ENCODE peak calls at places on chromosomes 7 and 10, in nine cellular contexts. H is GM12891; D is T-helper 1 cell; X is left ventricle myocardium superior; T is Panc1; G is stimulated activated CD4-positive, alpha-beta T cell treated with anti-CD3 and anti-CD28 coated beads, Interleukin-15, amount 100 ng/mL, for 24 hours; C is AG10803; F is stimulated activated CD8-positive, alpha-beta memory T cell treated with anti-CD3 and anti-CD28 coated beads, Interleukin-12 subunit alpha, Interleukin-12 subunit beta, amount 100 ng/mL, for 1 hour; A is activated CD4-positive, alpha-beta T cell treated with anti-CD3 and anti-CD28 coated beads, Interleukin-2, amount 50 U/mL, for 24 hours. B is an unnamed sample.

GRCh38 chr7:3733541-3734140 is 432.6 kb downstream of the SDK1 start:
- DNase-seq in C (no peak), D (no peak), X (no peak), A (no peak), H (no peak), T (no peak), F (no peak), G (no peak), B (no peak)

GRCh38 chr7:150396426-150397375 is 17.6 kb downstream of the ZNF775 start:
- DNase-seq in X (no peak), G (no peak), C (no peak), H (no peak), A (no peak), T (no peak), D (no peak), F (no peak), B (no peak)

GRCh38 chr10:58943960-58944359 is 232.5 kb upstream of the PHYHIPL start:
- DNase-seq in G (no peak), F (no peak), C (no peak), A (no peak), T (no peak), H (no peak), X (no peak), D (no peak), B (no peak)

GRCh38 chr7:111587715-111588433 is 25.6 kb upstream of the IMMP2L start:
- DNase-seq in A (no peak), D (no peak), T (no peak), X (no peak), F (no peak), C (peak), H (no peak), G (no peak), B (no peak)

GRCh38 chr10:55628260-55628701 is 732.8 kb downstream of the ZWINT start:
- DNase-seq in D (no peak), H (no peak), A (no peak), G (no peak), X (no peak), C (no peak), T (no peak), F (no peak), B (peak)

GRCh38 chr10:86155034-86155656 is 211.4 kb downstream of the GRID1 start:
- DNase-seq in X (no peak), A (no peak), H (no peak), D (no peak), T (no peak), F (no peak), C (no peak), G (no peak), B (no peak)

GRCh38 chr7:2190531-2190930 is 42.2 kb downstream of the MAD1L1 start:
- DNase-seq in C (peak), H (no peak), X (no peak), A (no peak), G (no peak), D (no peak), F (no peak), T (no peak), B (peak)

GRCh38 chr7:48158404-48158803 is 12.9 kb upstream of the ABCA13 start:
- DNase-seq in H (no peak), C (peak), F (no peak), A (no peak), D (no peak), T (no peak), X (no peak), G (no peak), B (no peak)

GRCh38 chr10:60170250-60170649 is 219.4 kb downstream of the ANK3 start:
- DNase-seq in H (no peak), T (no peak), A (no peak), G (no peak), C (no peak), X (no peak), D (no peak), F (no peak), B (no peak)

GRCh38 chr10:32028710-32029109 is 27.5 kb downstream of the KIF5B start:
- DNase-seq in H (no peak), T (no peak), A (no peak), X (no peak), F (no peak), G (no peak), C (no peak), D (no peak), B (no peak)

GRCh38 chr7:97971120-97971989 is 18.6 kb downstream of the OCM2 start:
- DNase-seq in C (peak), A (no peak), X (no peak), F (peak), G (peak), T (no peak), D (no peak), H (peak), B (peak)

GRCh38 chr10:132538790-132539421 is 1.3 kb downstream of the INPP5A start:
- DNase-seq in T (no peak), G (no peak), D (no peak), X (peak), C (no peak), H (no peak), F (no peak), A (no peak), B (no peak)

GRCh38 chr7:130909881-130910672 is 176.1 kb upstream of the KLF14 start:
- DNase-seq in D (no peak), T (peak), H (no peak), X (no peak), F (no peak), A (no peak), G (peak), C (no peak), B (no peak)

B was measured in DMS153.